ENCODE peak calls at places on chromosomes 4 and X, in nine cellular contexts. C is Calu3; R is tibial artery; S is psoas muscle; X is small intestine; N is adipocyte; E is H9; L is endothelial cell of umbilical vein; K is stimulated activated effector memory CD8-positive, alpha-beta T cell treated with anti-CD3 and anti-CD28 coated beads, Interleukin-12 subunit alpha, Interleukin-12 subunit beta, amount 100 ng/mL, for 72 hours. Q is an unnamed sample.

GRCh38 chr4:70945452-70946055 is 43.4 kb downstream of the MOB1B start:
- DNase-seq in K (no peak), N (peak), X (no peak), L (no peak), C (no peak), E (no peak), R (no peak), S (no peak), Q (no peak)

GRCh38 chr4:123832173-123833026 is 435.8 kb downstream of the SPRY1 start:
- DNase-seq in S (peak), L (peak), N (peak), R (peak), E (no peak), C (no peak), K (no peak), X (peak), Q (peak)

GRCh38 chrX:38220024-38220935 is at the start of gene SRPX:
- DNase-seq in E (peak), X (peak), K (no peak), N (peak), S (peak), C (peak), R (peak), L (peak), Q (peak)

GRCh38 chr4:168551945-168552695 is 55.3 kb downstream of the PALLD start:
- DNase-seq in E (no peak), X (no peak), C (no peak), K (no peak), L (peak), N (no peak), R (no peak), S (no peak), Q (no peak)

GRCh38 chr4:13524504-13525243 is 19.6 kb downstream of the NKX3-2 start:
- DNase-seq in S (no peak), C (no peak), K (no peak), L (no peak), R (no peak), X (no peak), N (no peak), E (no peak), Q (no peak)

GRCh38 chr4:153494562-153494961 is 28.4 kb downstream of the TMEM131L start:
- DNase-seq in L (no peak), R (no peak), K (peak), X (no peak), C (no peak), N (no peak), E (no peak), S (no peak), Q (no peak)

GRCh38 chr4:1347410-1347864 is 429 bp downstream of the UVSSA start:
- DNase-seq in K (peak), N (peak), L (peak), E (peak), C (peak), S (peak), X (peak), R (peak), Q (peak)

GRCh38 chrX:149374751-149375150 is 130.4 kb downstream of the IDS start:
- DNase-seq in C (no peak), X (no peak), S (no peak), K (no peak), R (no peak), E (no peak), N (no peak), L (no peak), Q (no peak)

GRCh38 chrX:9149831-9150230 is 115.9 kb upstream of the FAM9B start:
- DNase-seq in N (peak), R (no peak), K (no peak), C (no peak), E (no peak), S (no peak), L (no peak), X (no peak), Q (no peak)

GRCh38 chr4:182894681-182895275 is 22.4 kb downstream of the DCTD start:
- DNase-seq in N (no peak), E (no peak), X (no peak), S (no peak), C (no peak), R (no peak), K (no peak), L (no peak), Q (no peak)

GRCh38 chrX:15855562-15856256 is 1.1 kb upstream of the AP1S2 start:
- DNase-seq in R (no peak), S (no peak), C (no peak), X (peak), L (peak), N (peak), K (no peak), E (no peak), Q (no peak)

GRCh38 chrX:103063191-103063845 is 653 bp downstream of the BEX1 start:
- DNase-seq in C (no peak), S (no peak), N (peak), E (peak), L (peak), R (no peak), X (no peak), K (no peak), Q (no peak)

GRCh38 chr4:13701937-13702446 is 74.5 kb upstream of the BOD1L1 start:
- DNase-seq in X (peak), K (no peak), N (peak), L (no peak), S (no peak), C (peak), E (no peak), R (no peak), Q (no peak)

GRCh38 chr4:175536852-175537453 is 275.1 kb downstream of the GPM6A start:
- DNase-seq in N (peak), X (peak), E (no peak), C (peak), R (no peak), L (no peak), K (no peak), S (no peak), Q (no peak)

GRCh38 chrX:11944486-11944885 is 186.4 kb downstream of the MSL3 start:
- DNase-seq in N (no peak), X (no peak), C (peak), K (no peak), E (peak), S (no peak), L (peak), R (no peak), Q (no peak)

GRCh38 chr4:143743591-143743990 is 43.1 kb upstream of the FREM3 start:
- DNase-seq in K (no peak), S (no peak), N (no peak), L (peak), X (no peak), C (no peak), E (no peak), R (no peak), Q (no peak)

GRCh38 chrX:31333181-31333831 is 261.5 kb upstream of the FTHL17 start:
- DNase-seq in C (no peak), K (no peak), N (peak), R (no peak), E (no peak), S (no peak), X (no peak), L (peak), Q (no peak)